ENCODE peak calls at places on chromosomes 12 and 14, in six cellular contexts. D is tibial artery; H is omental fat pad; L is CD8-positive, alpha-beta T cell; B is cardiac fibroblast; R is heart left ventricle. J is an unnamed sample.

GRCh38 chr12:111435661-111436201 is 30.0 kb downstream of the SH2B3 start:
- DNase-seq in L (no peak), D (no peak), B (no peak), R (peak), H (no peak), J (no peak)

GRCh38 chr14:32225378-32225920 is 22.4 kb upstream of the RNU6-8 start:
- DNase-seq in B (no peak), L (no peak), R (no peak), H (no peak), D (no peak), J (no peak)

GRCh38 chr14:36852853-36853634 is 191.4 kb downstream of the PAX9 start:
- DNase-seq in D (no peak), H (no peak), L (no peak), R (no peak), B (peak), J (no peak)

GRCh38 chr12:116540617-116541152 is 18.5 kb upstream of the MAP1LC3B2 start:
- DNase-seq in R (no peak), B (no peak), L (no peak), D (no peak), H (no peak), J (no peak)

GRCh38 chr14:75088566-75089373 is 19.3 kb downstream of the ZC2HC1C start:
- DNase-seq in B (peak), D (no peak), R (no peak), H (no peak), L (peak), J (peak)

GRCh38 chr12:60266381-60266852 is 670.6 kb downstream of the SLC16A7 start:
- DNase-seq in B (peak), D (no peak), H (no peak), R (no peak), L (no peak), J (no peak)

GRCh38 chr14:74858022-74858421 is 17.9 kb downstream of the PROX2 start:
- DNase-seq in H (no peak), L (no peak), D (no peak), B (no peak), R (no peak), J (no peak)

GRCh38 chr12:6635856-6636521 is at the start of gene LPAR5:
- DNase-seq in R (no peak), D (no peak), H (no peak), B (peak), L (peak), J (peak)

GRCh38 chr14:104096751-104097700 is 11.5 kb downstream of the ASPG start:
- DNase-seq in B (no peak), H (no peak), L (no peak), R (peak), D (no peak), J (no peak)

DNA sequence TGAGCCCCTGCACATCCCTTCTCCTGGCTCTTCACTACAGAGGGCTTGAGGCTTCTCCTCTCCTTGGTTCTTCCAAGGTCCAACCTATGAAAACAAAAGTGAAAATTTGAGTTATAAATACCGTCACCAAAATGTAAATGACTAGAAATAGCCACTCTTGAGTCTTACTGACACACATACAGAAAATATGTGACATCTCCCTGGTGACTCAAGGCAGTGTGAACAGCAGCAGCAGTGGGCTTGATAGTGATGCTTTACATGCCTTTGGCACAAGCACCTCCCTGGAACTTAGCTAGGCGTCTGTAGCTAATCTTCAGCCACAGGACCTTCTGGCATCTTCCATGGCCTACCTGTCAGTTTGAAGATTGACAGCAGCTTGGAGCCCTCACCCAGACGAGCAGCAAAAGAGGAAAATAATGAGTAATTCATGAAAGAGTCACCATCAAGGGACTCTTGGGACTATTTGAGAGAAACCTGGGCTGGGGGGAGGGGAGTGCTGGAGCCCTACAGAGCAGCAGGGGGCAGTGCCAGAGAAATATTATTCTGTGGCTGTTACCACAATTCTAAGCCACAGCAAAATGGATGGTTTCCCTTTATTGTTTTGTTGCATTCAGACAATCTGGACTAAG is 158.0 kb downstream of the KCNK10 start:
- DNase-seq in B (no peak), H (no peak), L (no peak), D (no peak), R (no peak), J (no peak)
- TF ChIP-seq CTCF in B (no peak), H (no peak), L (no peak), D (no peak), R (no peak), J (no peak)

GRCh38 chr12:93972411-93973208 is 175.8 kb upstream of the PLXNC1 start:
- DNase-seq in L (no peak), D (no peak), H (no peak), B (peak), R (no peak), J (no peak)
- TF ChIP-seq CTCF in L (no peak), D (no peak), H (no peak), B (no peak), R (no peak), J (no peak)

GRCh38 chr12:124853781-124854636 is 9.7 kb downstream of the SCARB1 start:
- DNase-seq in D (no peak), R (no peak), L (no peak), B (no peak), H (no peak), J (no peak)

GRCh38 chr12:124856132-124856841 is 7.4 kb downstream of the SCARB1 start:
- DNase-seq in L (no peak), H (no peak), D (no peak), R (no peak), B (no peak), J (no peak)

GRCh38 chr12:124855275-124855957 is 8.2 kb downstream of the SCARB1 start:
- DNase-seq in R (no peak), D (no peak), H (no peak), L (no peak), B (no peak), J (no peak)

GRCh38 chr12:124852911-124853441 is 10.7 kb downstream of the SCARB1 start:
- DNase-seq in R (no peak), H (no peak), L (no peak), D (no peak), B (no peak), J (no peak)

DNA sequence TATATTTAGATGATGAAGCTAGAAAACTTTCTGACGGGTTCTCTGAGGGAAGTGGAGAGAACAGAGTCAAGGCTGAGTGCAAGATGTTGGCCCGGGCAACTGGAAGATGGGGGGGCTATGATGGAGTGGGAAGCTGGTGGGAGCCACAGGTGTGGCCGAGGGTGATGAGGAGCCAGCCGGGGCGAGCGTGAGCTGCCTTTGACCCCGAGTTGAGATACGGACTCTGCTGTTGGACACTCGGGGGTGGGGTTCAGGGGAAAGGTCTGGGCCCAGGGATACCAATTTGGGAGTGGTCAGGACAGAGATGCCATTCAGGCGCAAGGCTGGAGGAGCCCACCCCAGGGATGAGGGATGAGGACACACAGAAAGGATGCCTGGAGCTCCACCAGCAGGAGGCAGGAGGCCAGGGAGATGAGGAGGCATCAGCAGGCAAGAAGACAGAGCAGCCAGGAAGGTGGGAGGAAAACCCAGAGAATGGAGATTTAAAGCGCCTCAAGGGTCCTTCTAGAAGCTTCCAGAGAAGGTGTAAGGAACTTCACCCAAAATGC is 9.0 kb downstream of the SCARB1 start:
- DNase-seq in R (no peak), L (no peak), B (no peak), H (no peak), D (no peak), J (no peak)
- TF ChIP-seq CTCF in R (no peak), L (no peak), B (no peak), H (no peak), D (no peak), J (no peak)

DNA sequence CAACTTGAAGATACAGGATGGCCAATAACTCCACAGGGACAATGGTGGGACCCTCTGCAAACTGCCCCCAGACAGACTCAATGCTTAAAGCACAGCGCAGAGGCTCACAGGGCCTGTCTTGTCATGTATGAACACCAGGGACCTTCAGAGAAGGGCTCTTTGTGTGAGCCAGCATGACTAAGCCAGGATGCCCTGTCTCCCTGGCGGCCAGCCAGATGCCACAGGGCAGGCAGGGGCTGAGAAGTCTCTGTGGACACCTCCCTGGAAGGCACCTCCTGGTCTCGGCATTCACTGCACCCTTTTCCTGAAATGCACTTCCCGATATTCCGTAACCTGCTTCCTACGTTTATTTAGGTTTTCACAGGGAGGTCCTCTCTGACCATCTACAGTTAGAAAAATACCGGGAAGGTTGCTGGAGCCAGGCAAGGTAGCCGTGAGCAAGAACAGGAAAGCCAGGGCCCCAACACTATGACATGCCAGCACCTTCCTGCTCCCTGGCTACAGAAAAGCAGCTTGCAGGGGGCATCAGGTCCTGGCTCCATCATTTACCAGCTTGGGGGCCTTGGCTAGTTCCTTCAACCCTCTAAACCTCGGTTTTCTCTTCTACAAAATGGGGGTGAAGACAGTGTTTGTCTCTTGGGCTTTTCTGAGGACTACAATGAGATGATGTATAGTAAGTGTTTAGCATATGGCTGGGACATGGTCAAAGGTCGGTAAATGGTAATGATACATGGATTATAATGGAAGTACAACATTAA is 65.0 kb downstream of the PITPNM2 start:
- DNase-seq in L (no peak), R (peak), D (no peak), B (peak), H (no peak), J (no peak)
- TF ChIP-seq CTCF in L (no peak), R (no peak), D (no peak), B (no peak), H (no peak), J (no peak)

GRCh38 chr12:47370421-47370820 is 290.7 kb upstream of the AMIGO2 start:
- DNase-seq in L (no peak), R (no peak), H (no peak), B (no peak), D (no peak), J (no peak)
- TF ChIP-seq CTCF in L (no peak), R (no peak), H (no peak), B (no peak), D (no peak), J (no peak)

GRCh38 chr12:131053567-131053966 is 99.9 kb downstream of the ADGRD1 start:
- DNase-seq in H (no peak), R (no peak), L (no peak), D (no peak), B (no peak), J (no peak)
- TF ChIP-seq CTCF in H (no peak), R (no peak), L (no peak), D (no peak), B (no peak), J (no peak)

GRCh38 chr14:92093320-92093719 is 13.1 kb downstream of the ATXN3 start:
- DNase-seq in R (no peak), B (no peak), D (no peak), H (no peak), L (no peak), J (no peak)
- TF ChIP-seq CTCF in R (no peak), B (no peak), D (no peak), H (no peak), L (no peak), J (peak)

GRCh38 chr12:66351301-66351700 is 49.0 kb downstream of the HELB start:
- DNase-seq in L (no peak), B (no peak), H (no peak), R (no peak), D (no peak), J (no peak)

GRCh38 chr12:66354291-66354690 is 52.0 kb downstream of the HELB start:
- DNase-seq in B (no peak), H (no peak), D (no peak), L (no peak), R (no peak), J (no peak)

GRCh38 chr12:66352899-66353298 is 50.6 kb downstream of the HELB start:
- DNase-seq in D (no peak), H (no peak), L (no peak), B (no peak), R (no peak), J (no peak)

GRCh38 chr12:66352197-66352596 is 49.9 kb downstream of the HELB start:
- DNase-seq in R (peak), H (no peak), L (no peak), D (no peak), B (peak), J (peak)
- TF ChIP-seq CTCF in R (peak), H (no peak), L (no peak), D (no peak), B (peak), J (no peak)

J was measured in GM20000.